ENCODE peak calls at places on chromosomes 7 and 10, in five cellular contexts. One of them, this sample, is unnamed.

GRCh38 chr7:131827421-131827820 is 271.0 kb upstream of the PODXL start:
- DNase-seq in GF-D8: no peak
- DNase-seq in CD8-positive, alpha-beta memory T cell: no peak
- DNase-seq in NCI-H1436: no peak
- DNase-seq in fibroblast of lung: no peak
- DNase-seq in this sample: no peak

GRCh38 chr7:114629762-114630161 is 215.1 kb downstream of the FOXP2 start:
- DNase-seq in GF-D8: no peak
- DNase-seq in CD8-positive, alpha-beta memory T cell: no peak
- DNase-seq in NCI-H1436: no peak
- DNase-seq in fibroblast of lung: no peak
- DNase-seq in this sample: no peak

GRCh38 chr10:52950578-52950977 is 178.0 kb upstream of the MBL2 start:
- DNase-seq in GF-D8: no peak
- DNase-seq in CD8-positive, alpha-beta memory T cell: no peak
- DNase-seq in NCI-H1436: no peak
- DNase-seq in fibroblast of lung: no peak
- DNase-seq in this sample: no peak

GRCh38 chr10:23405540-23405939 is 33.3 kb upstream of the OTUD1 start:
- DNase-seq in GF-D8: no peak
- DNase-seq in CD8-positive, alpha-beta memory T cell: no peak
- DNase-seq in NCI-H1436: no peak
- DNase-seq in fibroblast of lung: peak
- DNase-seq in this sample: no peak

GRCh38 chr7:30322656-30323355 is 38.4 kb downstream of the ZNRF2 start:
- DNase-seq in GF-D8: peak
- DNase-seq in CD8-positive, alpha-beta memory T cell: no peak
- DNase-seq in NCI-H1436: no peak
- DNase-seq in fibroblast of lung: no peak
- DNase-seq in this sample: no peak

GRCh38 chr7:46969303-46970130 is 612.4 kb downstream of the TNS3 start:
- DNase-seq in GF-D8: no peak
- DNase-seq in CD8-positive, alpha-beta memory T cell: no peak
- DNase-seq in NCI-H1436: no peak
- DNase-seq in fibroblast of lung: peak
- DNase-seq in this sample: no peak

GRCh38 chr7:69374036-69374420 is 224.2 kb upstream of the AUTS2 start:
- DNase-seq in GF-D8: no peak
- DNase-seq in CD8-positive, alpha-beta memory T cell: no peak
- DNase-seq in NCI-H1436: no peak
- DNase-seq in fibroblast of lung: peak
- DNase-seq in this sample: no peak

GRCh38 chr10:69217119-69217754 is 2.9 kb upstream of the HKDC1 start:
- DNase-seq in GF-D8: no peak
- DNase-seq in CD8-positive, alpha-beta memory T cell: no peak
- DNase-seq in NCI-H1436: no peak
- DNase-seq in fibroblast of lung: peak
- DNase-seq in this sample: no peak

GRCh38 chr7:135194494-135195095 is 16.7 kb downstream of the WDR91 start:
- DNase-seq in GF-D8: no peak
- DNase-seq in CD8-positive, alpha-beta memory T cell: no peak
- DNase-seq in NCI-H1436: no peak
- DNase-seq in fibroblast of lung: no peak
- DNase-seq in this sample: no peak

GRCh38 chr7:100825760-100826545 is 1.4 kb downstream of the EPHB4 start:
- DNase-seq in GF-D8: no peak
- DNase-seq in CD8-positive, alpha-beta memory T cell: no peak
- DNase-seq in NCI-H1436: no peak
- DNase-seq in fibroblast of lung: peak
- DNase-seq in this sample: no peak

GRCh38 chr7:99473315-99473596 is 566 bp downstream of the ZNF789 start:
- DNase-seq in GF-D8: peak
- DNase-seq in CD8-positive, alpha-beta memory T cell: no peak
- DNase-seq in NCI-H1436: no peak
- DNase-seq in fibroblast of lung: peak
- DNase-seq in this sample: no peak

GRCh38 chr10:112379635-112380296 is 5.8 kb downstream of the ACSL5 start:
- DNase-seq in GF-D8: no peak
- DNase-seq in CD8-positive, alpha-beta memory T cell: no peak
- DNase-seq in NCI-H1436: no peak
- DNase-seq in fibroblast of lung: no peak
- DNase-seq in this sample: no peak

GRCh38 chr10:78529262-78529661 is 495.6 kb downstream of the RPS24 start:
- DNase-seq in GF-D8: no peak
- DNase-seq in CD8-positive, alpha-beta memory T cell: no peak
- DNase-seq in NCI-H1436: peak
- DNase-seq in fibroblast of lung: no peak
- DNase-seq in this sample: peak

GRCh38 chr10:22152403-22152802 is 65.4 kb downstream of the EBLN1 start:
- DNase-seq in GF-D8: no peak
- DNase-seq in CD8-positive, alpha-beta memory T cell: no peak
- DNase-seq in NCI-H1436: no peak
- DNase-seq in fibroblast of lung: no peak
- DNase-seq in this sample: no peak

GRCh38 chr10:67088035-67088434 is 162.2 kb downstream of the LRRTM3 start:
- DNase-seq in GF-D8: no peak
- DNase-seq in CD8-positive, alpha-beta memory T cell: no peak
- DNase-seq in NCI-H1436: no peak
- DNase-seq in fibroblast of lung: no peak
- DNase-seq in this sample: no peak

GRCh38 chr7:106870983-106871410 is 5.9 kb downstream of the PIK3CG start:
- DNase-seq in GF-D8: peak
- DNase-seq in CD8-positive, alpha-beta memory T cell: no peak
- DNase-seq in NCI-H1436: no peak
- DNase-seq in fibroblast of lung: peak
- DNase-seq in this sample: no peak

GRCh38 chr7:131400833-131401593 is 73.3 kb downstream of the MKLN1 start:
- DNase-seq in GF-D8: no peak
- DNase-seq in CD8-positive, alpha-beta memory T cell: no peak
- DNase-seq in NCI-H1436: no peak
- DNase-seq in fibroblast of lung: peak
- DNase-seq in this sample: no peak

GRCh38 chr7:154672659-154673415 is 330.1 kb downstream of the PAXIP1 start:
- DNase-seq in GF-D8: no peak
- DNase-seq in CD8-positive, alpha-beta memory T cell: no peak
- DNase-seq in NCI-H1436: peak
- DNase-seq in fibroblast of lung: no peak
- DNase-seq in this sample: no peak

GRCh38 chr10:44806895-44807294 is 104.2 kb upstream of the TMEM72 start:
- DNase-seq in GF-D8: no peak
- DNase-seq in CD8-positive, alpha-beta memory T cell: no peak
- DNase-seq in NCI-H1436: no peak
- DNase-seq in fibroblast of lung: peak
- DNase-seq in this sample: no peak

GRCh38 chr7:12839508-12840153 is 152.2 kb downstream of the ARL4A start:
- DNase-seq in GF-D8: no peak
- DNase-seq in CD8-positive, alpha-beta memory T cell: no peak
- DNase-seq in NCI-H1436: no peak
- DNase-seq in fibroblast of lung: no peak
- DNase-seq in this sample: no peak

GRCh38 chr10:110495731-110496552 is 1.8 kb upstream of the DUSP5 start:
- DNase-seq in GF-D8: no peak
- DNase-seq in CD8-positive, alpha-beta memory T cell: peak
- DNase-seq in NCI-H1436: no peak
- DNase-seq in fibroblast of lung: peak
- DNase-seq in this sample: no peak

GRCh38 chr7:129952164-129952652 is 552 bp downstream of the UBE2H start:
- DNase-seq in GF-D8: peak
- DNase-seq in CD8-positive, alpha-beta memory T cell: peak
- DNase-seq in NCI-H1436: no peak
- DNase-seq in fibroblast of lung: no peak
- DNase-seq in this sample: peak

This sample was measured in NCI-H1105.